ENCODE peak calls at places on chromosome 6, in four cellular contexts. A is body of pancreas, S is heart left ventricle, Y is HAP-1. O is an unnamed sample.

GRCh38 chr6:12572884-12573824 is 143.4 kb upstream of the PHACTR1 start:
- DNase-seq in A (no peak), S (no peak), Y (no peak), O (peak; percentile 60)

GRCh38 chr6:23656826-23657225 is 469.2 kb upstream of the NRSN1 start:
- DNase-seq in A (no peak), S (no peak), Y (no peak), O (no peak)

GRCh38 chr6:68876792-68877493 is 241.9 kb downstream of the ADGRB3 start:
- DNase-seq in A (no peak), S (no peak), Y (peak; percentile 59), O (no peak)

GRCh38 chr6:27545271-27546046 is 72.6 kb upstream of the ZNF184 start:
- DNase-seq in A (no peak), S (no peak), Y (peak; percentile 31), O (no peak)

GRCh38 chr6:159941286-159942113 is 27.4 kb upstream of the IGF2R start:
- DNase-seq in A (no peak), S (no peak), Y (no peak), O (peak; percentile 27)

GRCh38 chr6:165571721-165572132 is 91.3 kb downstream of the PDE10A start:
- DNase-seq in A (no peak), S (no peak), Y (no peak), O (no peak)

GRCh38 chr6:37512400-37512958 is 12.8 kb upstream of the CCDC167 start:
- DNase-seq in A (no peak), S (no peak), Y (no peak), O (peak; percentile 71)

GRCh38 chr6:155493694-155494143 is 38.1 kb upstream of the NOX3 start:
- DNase-seq in A (peak; percentile 27), S (no peak), Y (peak; percentile 69), O (peak; percentile 48)

GRCh38 chr6:38213275-38213674 is 393.7 kb downstream of the ZFAND3 start:
- DNase-seq in A (no peak), S (no peak), Y (peak; percentile 85), O (no peak)

GRCh38 chr6:112223070-112223861 is 31.1 kb downstream of the LAMA4 start:
- DNase-seq in A (no peak), S (no peak), Y (no peak), O (no peak)

GRCh38 chr6:1436334-1437306 is 47.2 kb downstream of the FOXF2 start:
- DNase-seq in A (peak; percentile 49), S (no peak), Y (peak; percentile 76), O (peak; percentile 50)

GRCh38 chr6:115467726-115468125 is 593.0 kb downstream of the FRK start:
- DNase-seq in A (no peak), S (no peak), Y (no peak), O (no peak)

GRCh38 chr6:169529931-169530761 is 171.7 kb downstream of the WDR27 start:
- DNase-seq in A (peak; percentile 56), S (no peak), Y (no peak), O (no peak)

GRCh38 chr6:35736293-35736894 is 438 bp upstream of the ARMC12 start:
- DNase-seq in A (peak; percentile 71), S (peak; percentile 75), Y (peak; percentile 57), O (peak; percentile 70)

GRCh38 chr6:84581494-84582259 is 182.7 kb downstream of the TBX18 start:
- DNase-seq in A (no peak), S (no peak), Y (no peak), O (no peak)

GRCh38 chr6:115882771-115883170 is 177.9 kb downstream of the FRK start:
- DNase-seq in A (no peak), S (no peak), Y (no peak), O (no peak)

GRCh38 chr6:52790841-52791240 is 12.8 kb downstream of the GSTA1 start:
- DNase-seq in A (no peak), S (no peak), Y (no peak), O (no peak)

GRCh38 chr6:96624957-96625356 is 62.0 kb downstream of the FHL5 start:
- DNase-seq in A (no peak), S (no peak), Y (no peak), O (no peak)

GRCh38 chr6:155259897-155260296 is 3.9 kb upstream of the CLDN20 start:
- DNase-seq in A (no peak), S (no peak), Y (no peak), O (no peak)

GRCh38 chr6:30836957-30837356 is 47.4 kb upstream of the DDR1 start:
- DNase-seq in A (no peak), S (no peak), Y (no peak), O (no peak)

GRCh38 chr6:160226118-160226541 is 32.5 kb downstream of the SLC22A2 start:
- DNase-seq in A (no peak), S (no peak), Y (no peak), O (no peak)

GRCh38 chr6:168045141-168045691 is 33.8 kb downstream of the FRMD1 start:
- DNase-seq in A (no peak), S (no peak), Y (no peak), O (no peak)

GRCh38 chr6:38638941-38639497 is 710 bp downstream of the BTBD9 start:
- DNase-seq in A (peak; percentile 42), S (peak; percentile 59), Y (peak; percentile 28), O (peak; percentile 37)

GRCh38 chr6:147642458-147642857 is 134.0 kb downstream of the SAMD5 start:
- DNase-seq in A (no peak), S (no peak), Y (no peak), O (peak; percentile 65)

GRCh38 chr6:37077459-37078296 is 72.2 kb downstream of the FGD2 start:
- DNase-seq in A (peak; percentile 46), S (peak; percentile 91), Y (no peak), O (no peak)

GRCh38 chr6:158061361-158061708 is 79.7 kb downstream of the SYNJ2 start:
- DNase-seq in A (no peak), S (no peak), Y (no peak), O (no peak)

GRCh38 chr6:23535071-23535470 is 590.9 kb upstream of the NRSN1 start:
- DNase-seq in A (no peak), S (no peak), Y (no peak), O (no peak)

GRCh38 chr6:137291441-137291840 is 72.3 kb upstream of the IFNGR1 start:
- DNase-seq in A (peak; percentile 20), S (peak; percentile 33), Y (no peak), O (no peak)

GRCh38 chr6:15351631-15352030 is 105.8 kb downstream of the JARID2 start:
- DNase-seq in A (no peak), S (peak; percentile 53), Y (no peak), O (no peak)

GRCh38 chr6:106085984-106086832 is at the start of gene PRDM1:
- DNase-seq in A (peak; percentile 89), S (peak; percentile 81), Y (peak; percentile 50), O (peak; percentile 93)

GRCh38 chr6:130381459-130382380 is 15.9 kb downstream of the TMEM200A start:
- DNase-seq in A (no peak), S (no peak), Y (no peak), O (no peak)

GRCh38 chr6:3135668-3136297 is 17.3 kb downstream of the BPHL start:
- DNase-seq in A (peak; percentile 66), S (no peak), Y (no peak), O (peak; percentile 17)

GRCh38 chr6:87879144-87879861 is 168.3 kb upstream of the SPACA1 start:
- DNase-seq in A (no peak), S (no peak), Y (no peak), O (no peak)

GRCh38 chr6:4446982-4447381 is 311.6 kb upstream of the ECI2 start:
- DNase-seq in A (no peak), S (no peak), Y (no peak), O (no peak)

DNA sequence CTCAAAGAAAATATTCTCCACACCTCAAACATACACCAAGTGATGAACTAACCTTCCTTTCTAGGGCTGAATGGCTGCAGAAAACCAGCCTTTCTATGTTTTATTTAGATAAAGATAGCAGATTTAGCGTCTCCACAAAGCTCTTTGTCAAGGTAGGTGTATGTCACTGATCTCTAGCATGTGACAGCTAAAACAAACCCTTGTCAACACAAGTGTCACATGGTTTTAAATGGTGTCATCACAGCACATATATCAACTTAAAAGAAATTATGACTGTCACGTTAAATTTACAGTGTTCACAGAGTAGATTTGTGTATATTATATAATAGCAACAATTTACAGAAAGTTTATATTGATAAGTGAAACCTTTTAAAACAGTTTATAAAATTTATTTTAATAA is 58.3 kb downstream of the TENT5A start:
- DNase-seq in A (no peak), S (no peak), Y (no peak), O (no peak)
- H3K4me1 ChIP-seq in A (no peaks in the 10 kb centered on the region), S (no peaks in the 10 kb centered on the region), Y (peaks cover 10% of the 10 kb centered on the region), O (peaks cover 20% of the 10 kb centered on the region)

GRCh38 chr6:125926711-125927110 is 29.9 kb upstream of the HINT3 start:
- DNase-seq in A (no peak), S (no peak), Y (no peak), O (no peak)
- H3K36me3 ChIP-seq in A (peaks cover 7% of the 10 kb centered on the region), S (peaks cover 90% of the 10 kb centered on the region), Y (peaks cover 12% of the 10 kb centered on the region), O (peaks cover 6% of the 10 kb centered on the region)

DNA sequence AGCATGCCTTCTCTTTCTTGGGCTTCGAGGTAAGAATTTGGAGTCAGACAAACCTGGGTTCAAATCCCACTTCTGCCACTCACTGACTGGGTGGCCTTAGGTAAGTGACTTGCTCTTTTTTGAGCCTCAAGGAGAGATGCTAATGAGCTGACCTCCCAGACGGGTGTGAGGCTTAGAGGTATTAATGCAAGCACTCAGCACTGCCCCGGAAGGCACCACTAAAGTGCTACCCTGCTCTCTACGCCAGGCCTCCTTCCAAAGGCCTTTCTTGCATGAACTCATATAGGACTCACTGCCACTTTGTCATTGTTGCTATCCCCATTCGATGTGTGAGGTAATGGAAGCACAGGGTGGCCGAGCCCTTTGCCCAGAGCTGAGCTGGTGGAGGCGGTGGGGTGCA is 55.0 kb upstream of the MLN start:
- DNase-seq in A (no peak), S (no peak), Y (no peak), O (no peak)
- H3K27me3 ChIP-seq in A (no peaks in the 10 kb centered on the region), S (no peaks in the 10 kb centered on the region), Y (no peaks in the 10 kb centered on the region), O (no peaks in the 10 kb centered on the region)

GRCh38 chr6:25415274-25415673 is 136.1 kb downstream of the CARMIL1 start:
- DNase-seq in A (no peak), S (no peak), Y (peak; percentile 12), O (no peak)
- H3K4me1 ChIP-seq in A (peaks cover 57% of the 10 kb centered on the region), S (no peaks in the 10 kb centered on the region), Y (peaks cover 62% of the 10 kb centered on the region), O (peaks cover 34% of the 10 kb centered on the region)

DNA sequence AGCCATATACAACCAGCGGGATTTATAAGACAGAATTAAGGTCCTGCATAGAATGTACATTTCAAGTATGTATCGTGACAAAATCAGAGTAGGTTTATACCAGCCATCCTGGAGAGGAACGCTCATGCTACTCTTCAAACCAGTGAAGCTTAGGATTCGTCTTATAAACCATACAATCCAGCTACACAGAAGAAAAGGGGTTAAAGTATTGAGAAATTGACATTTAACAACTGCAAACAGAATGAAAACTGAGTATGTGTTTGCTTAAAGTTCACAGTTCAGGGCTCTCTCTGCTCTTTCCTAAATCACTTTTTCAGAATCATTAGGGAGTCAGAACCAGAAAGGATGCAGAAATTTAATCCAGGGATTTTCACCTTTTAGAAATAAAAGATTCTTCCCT is 17.9 kb downstream of the ADAT2 start:
- DNase-seq in A (no peak), S (no peak), Y (no peak), O (no peak)
- H3K36me3 ChIP-seq in A (no peaks in the 10 kb centered on the region), S (peaks cover under 1% of the 10 kb centered on the region), Y (peaks cover 38% of the 10 kb centered on the region), O (no peaks in the 10 kb centered on the region)

GRCh38 chr6:50847890-50848594 is 29.4 kb downstream of the TFAP2B start:
- DNase-seq in A (no peak), S (no peak), Y (no peak), O (no peak)
- H3K27me3 ChIP-seq in A (peaks cover 35% of the 10 kb centered on the region), S (peaks cover 80% of the 10 kb centered on the region), Y (peaks cover 58% of the 10 kb centered on the region), O (no peaks in the 10 kb centered on the region)

GRCh38 chr6:142825760-142826159 is 119.2 kb downstream of the HIVEP2 start:
- DNase-seq in A (no peak), S (no peak), Y (no peak), O (no peak)
- H3K4me1 ChIP-seq in A (peaks cover 23% of the 10 kb centered on the region), S (peaks cover 3% of the 10 kb centered on the region), Y (no peaks in the 10 kb centered on the region), O (no peaks in the 10 kb centered on the region)

O was measured in Caco-2.